ENCODE peak calls at places on chromosome 7, in six cellular contexts. M is K562, F is fibroblast of pulmonary artery, H is brain microvascular endothelial cell, R is heart right ventricle, J is GM23338. P is an unnamed sample.

GRCh38 chr7:9854605-9855004 is 1119.1 kb upstream of the PHF14 start:
- DNase-seq in M (no peak), F (no peak), H (no peak), R (no peak), J (no peak), P (no peak)

GRCh38 chr7:4203786-4204185 is 478.3 kb upstream of the FOXK1 start:
- DNase-seq in M (no peak), F (no peak), H (no peak), R (no peak), J (no peak), P (no peak)

GRCh38 chr7:140656548-140657515 is 15.9 kb upstream of the ADCK2 start:
- DNase-seq in M (no peak), F (peak; percentile 69), H (peak; percentile 67), R (no peak), J (no peak), P (peak; percentile 79)

GRCh38 chr7:92645531-92646061 is 55.4 kb upstream of the FAM133B start:
- DNase-seq in M (no peak), F (peak; percentile 71), H (no peak), R (no peak), J (no peak), P (no peak)

GRCh38 chr7:94001396-94001795 is 2.8 kb downstream of the BET1 start:
- DNase-seq in M (no peak), F (no peak), H (no peak), R (no peak), J (no peak), P (no peak)

GRCh38 chr7:50538478-50538877 is 26.7 kb downstream of the DDC start:
- DNase-seq in M (no peak), F (no peak), H (no peak), R (no peak), J (no peak), P (no peak)

GRCh38 chr7:129522088-129522970 is 20.0 kb downstream of the SMKR1 start:
- DNase-seq in M (no peak), F (peak; percentile 17), H (peak; percentile 9), R (no peak), J (peak; percentile 73), P (peak; percentile 44)

GRCh38 chr7:111329367-111330234 is 232.7 kb downstream of the IMMP2L start:
- DNase-seq in M (no peak), F (peak; percentile 46), H (no peak), R (no peak), J (peak; percentile 5), P (peak; percentile 27)

GRCh38 chr7:23347682-23348180 is 48.6 kb downstream of the MALSU1 start:
- DNase-seq in M (peak; percentile 48), F (peak; percentile 84), H (peak; percentile 74), R (no peak), J (no peak), P (peak; percentile 89)

GRCh38 chr7:95577137-95577536 is 19.2 kb downstream of the PDK4 start:
- DNase-seq in M (no peak), F (no peak), H (no peak), R (no peak), J (peak; percentile 51), P (no peak)

GRCh38 chr7:91634485-91635177 is 245.9 kb downstream of the MTERF1 start:
- DNase-seq in M (no peak), F (no peak), H (no peak), R (no peak), J (no peak), P (no peak)

GRCh38 chr7:123417580-123417979 is 116.8 kb downstream of the IQUB start:
- DNase-seq in M (no peak), F (no peak), H (no peak), R (no peak), J (no peak), P (no peak)

GRCh38 chr7:91940171-91940570 is 491 bp upstream of the AKAP9 start:
- DNase-seq in M (peak; percentile 29), F (peak; percentile 11), H (peak; percentile 22), R (no peak), J (peak; percentile 70), P (no peak)

GRCh38 chr7:75055830-75056431 is 17.7 kb downstream of the RCC1L start:
- DNase-seq in M (no peak), F (peak; percentile 52), H (no peak), R (no peak), J (no peak), P (peak; percentile 43)

GRCh38 chr7:91034459-91035368 is 229.5 kb upstream of the FZD1 start:
- DNase-seq in M (peak; percentile 47), F (peak; percentile 70), H (peak; percentile 56), R (no peak), J (peak; percentile 83), P (peak; percentile 74)

GRCh38 chr7:106065560-106066500 is 46.3 kb downstream of the SYPL1 start:
- DNase-seq in M (no peak), F (no peak), H (peak; percentile 32), R (no peak), J (no peak), P (peak; percentile 32)
- H3K4me3 ChIP-seq in M (no peak overlapping the region), F (peak overlapping the region; percentile 32), H (peak overlapping the region; percentile 32), R (peak overlapping the region; percentile 22), J (no peak overlapping the region), P (peak overlapping the region; percentile 35)

GRCh38 chr7:121557034-121557892 is 161.2 kb upstream of the FAM3C start:
- DNase-seq in M (no peak), F (no peak), H (peak; percentile 41), R (no peak), J (no peak), P (no peak)

GRCh38 chr7:121562274-121562673 is 166.2 kb upstream of the FAM3C start:
- DNase-seq in M (no peak), F (peak; percentile 45), H (peak; percentile 40), R (no peak), J (peak; percentile 25), P (no peak)

GRCh38 chr7:121561717-121562116 is 165.6 kb upstream of the FAM3C start:
- DNase-seq in M (no peak), F (peak; percentile 30), H (no peak), R (no peak), J (no peak), P (no peak)

GRCh38 chr7:121558288-121558687 is 162.2 kb upstream of the FAM3C start:
- DNase-seq in M (no peak), F (no peak), H (no peak), R (no peak), J (peak; percentile 36), P (no peak)

DNA sequence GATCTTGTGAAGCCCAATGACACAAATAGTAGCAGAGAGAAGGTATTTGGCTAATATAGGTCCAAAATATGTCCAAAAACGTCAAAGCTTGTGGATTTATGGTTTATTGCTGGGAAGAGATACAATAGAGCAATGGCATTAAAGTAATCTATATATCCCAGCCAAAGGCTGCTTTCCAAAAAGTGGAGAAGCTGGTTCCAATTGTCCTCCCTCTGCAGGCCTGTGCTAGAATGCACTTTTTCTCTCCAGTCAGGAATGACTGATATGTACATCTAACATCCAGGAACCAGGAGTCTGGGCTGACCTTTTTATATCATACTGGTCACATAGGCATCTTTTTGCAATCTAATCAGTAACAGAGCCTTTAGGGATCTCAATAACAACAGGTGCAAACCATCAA is 167.1 kb upstream of the FAM3C start:
- DNase-seq in M (no peak), F (no peak), H (no peak), R (no peak), J (peak; percentile 53), P (no peak)
- TF ChIP-seq CTCF in M (peak; percentile 27), F (peak; percentile 45), H (peak; percentile 59), R (no peak), J (peak; percentile 40), P (peak; percentile 35)

DNA sequence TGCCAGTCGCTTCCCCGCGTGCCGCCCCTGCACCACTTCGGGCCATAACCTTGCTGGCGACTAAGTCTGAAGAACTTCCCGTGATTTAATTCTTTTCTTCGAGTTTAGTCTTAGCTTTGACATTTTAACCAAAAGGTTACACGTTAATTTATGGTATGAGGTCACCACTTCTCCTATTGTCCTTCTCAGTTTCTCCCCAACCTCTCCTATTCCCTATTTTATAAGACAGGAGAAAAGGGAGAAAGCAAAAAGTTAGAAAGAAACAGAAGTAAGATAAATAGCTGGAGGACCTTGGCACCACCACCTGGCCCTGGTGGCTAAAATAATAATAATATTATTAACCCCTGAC is 129.3 kb downstream of the KBTBD2 start:
- DNase-seq in M (no peak), F (no peak), H (no peak), R (no peak), J (no peak), P (no peak)
- H3K4me3 ChIP-seq in M (no peak overlapping the region), F (peak overlapping the region; percentile 28), H (peak overlapping the region; percentile 45), R (no peak overlapping the region), J (peak overlapping the region; percentile 71), P (no peak overlapping the region)

DNA sequence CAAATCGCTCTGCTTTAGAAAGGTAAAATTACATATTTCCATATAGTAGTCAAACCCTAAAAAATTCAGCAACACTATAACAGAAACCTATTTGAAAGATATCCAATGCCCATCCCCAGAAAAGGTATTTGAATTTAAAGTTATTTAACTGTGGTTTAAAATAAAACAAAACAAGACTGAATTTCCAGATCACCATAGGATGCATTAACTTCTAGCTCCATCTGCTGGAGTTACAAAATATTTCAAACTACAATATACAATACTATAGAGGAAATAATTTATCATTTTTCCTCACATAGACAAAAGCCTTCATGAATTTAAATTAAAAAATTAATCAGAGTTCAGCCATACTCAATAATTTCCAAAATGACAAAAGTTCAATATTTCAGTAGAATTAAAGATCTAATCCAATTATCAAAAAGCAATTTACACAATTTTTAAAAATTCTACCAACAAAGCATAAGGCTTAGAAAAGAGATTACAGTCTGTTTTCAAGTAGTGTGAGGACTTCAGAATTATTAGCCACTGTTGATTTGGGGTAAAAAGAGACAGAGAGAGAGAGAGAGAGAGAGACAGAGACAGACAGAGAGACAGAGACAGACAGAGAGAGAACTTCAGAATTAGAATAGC is 75.9 kb downstream of the LMBR1 start:
- DNase-seq in M (no peak), F (peak; percentile 58), H (no peak), R (no peak), J (no peak), P (peak; percentile 42)
- TF ChIP-seq CTCF in M (no peak), F (peak; percentile 52), H (peak; percentile 24), R (no peak), J (peak; percentile 59), P (peak; percentile 15)

DNA sequence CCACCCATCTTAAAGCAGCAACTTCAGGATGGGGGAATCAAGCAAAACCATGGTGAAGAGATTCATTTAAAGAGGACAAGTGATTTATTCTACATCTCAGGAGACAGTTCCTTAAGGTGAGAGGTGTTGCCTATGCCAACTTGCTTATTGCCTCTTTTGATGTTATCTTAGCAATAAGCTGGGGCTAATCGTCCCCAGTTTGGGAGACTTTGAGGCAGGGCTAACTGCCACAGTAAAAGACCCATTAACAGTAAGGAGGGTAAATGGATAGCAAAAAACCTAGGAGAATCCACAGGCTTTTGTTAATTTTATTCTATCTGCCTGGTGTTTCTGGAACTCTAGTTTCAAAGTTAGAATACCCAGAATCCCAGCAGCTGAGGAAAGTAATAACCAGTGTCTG is 22.1 kb upstream of the HERPUD2 start:
- DNase-seq in M (no peak), F (no peak), H (no peak), R (no peak), J (no peak), P (no peak)
- H3K4me3 ChIP-seq in M (no peak overlapping the region), F (no peak overlapping the region), H (no peak overlapping the region), R (peak overlapping the region; percentile 25), J (no peak overlapping the region), P (no peak overlapping the region)